ENCODE peak calls at places on chromosomes 7 and 10, in four cellular contexts. T, B, X and S are unnamed samples.

GRCh38 chr7:54969190-54969967 is 49.4 kb upstream of the EGFR start:
- DNase-seq in T (no peak), B (no peak), X (no peak), S (no peak)

GRCh38 chr10:20912969-20913368 is 15.9 kb upstream of the NEBL start:
- DNase-seq in T (no peak), B (no peak), X (no peak), S (no peak)

GRCh38 chr10:97499561-97500296 is 1.0 kb downstream of the UBTD1 start:
- DNase-seq in T (no peak), B (peak), X (no peak), S (no peak)

GRCh38 chr7:99919814-99920618 is 686 bp upstream of the TRIM4 start:
- DNase-seq in T (no peak), B (no peak), X (no peak), S (no peak)

GRCh38 chr10:77531441-77532001 is 106.1 kb downstream of the KCNMA1 start:
- DNase-seq in T (no peak), B (peak), X (no peak), S (peak)

GRCh38 chr7:12570529-12571461 is at the start of gene SCIN:
- DNase-seq in T (no peak), B (peak), X (no peak), S (no peak)

GRCh38 chr7:12731775-12732174 is 44.3 kb downstream of the ARL4A start:
- DNase-seq in T (no peak), B (no peak), X (no peak), S (no peak)

GRCh38 chr10:132675031-132675740 is 110.8 kb downstream of the NKX6-2 start:
- DNase-seq in T (no peak), B (no peak), X (no peak), S (no peak)

GRCh38 chr10:35306852-35307251 is 29.5 kb upstream of the CCNY start:
- DNase-seq in T (no peak), B (no peak), X (no peak), S (peak)

GRCh38 chr7:116591202-116592040 is 66.6 kb downstream of the CAV1 start:
- DNase-seq in T (no peak), B (no peak), X (no peak), S (no peak)

GRCh38 chr7:108057951-108058391 is 55.0 kb upstream of the LAMB1 start:
- DNase-seq in T (no peak), B (no peak), X (no peak), S (no peak)

GRCh38 chr10:60388709-60389241 is 900 bp downstream of the ANK3 start:
- DNase-seq in T (no peak), B (no peak), X (no peak), S (no peak)

GRCh38 chr10:86436963-86437362 is 70.4 kb upstream of the GRID1 start:
- DNase-seq in T (no peak), B (no peak), X (no peak), S (no peak)

GRCh38 chr7:101880536-101881443 is 63.4 kb downstream of the CUX1 start:
- DNase-seq in T (no peak), B (no peak), X (no peak), S (peak)

GRCh38 chr7:136114966-136115762 is 138.0 kb upstream of the MTPN start:
- DNase-seq in T (no peak), B (peak), X (no peak), S (no peak)

GRCh38 chr7:822692-823276 is 9.5 kb upstream of the SUN1 start:
- DNase-seq in T (no peak), B (no peak), X (no peak), S (no peak)

GRCh38 chr10:89129850-89130396 is 77.2 kb downstream of the CH25H start:
- DNase-seq in T (no peak), B (no peak), X (no peak), S (peak)

GRCh38 chr10:130215918-130216205 is 79.7 kb downstream of the GLRX3 start:
- DNase-seq in T (no peak), B (no peak), X (no peak), S (no peak)

DNA sequence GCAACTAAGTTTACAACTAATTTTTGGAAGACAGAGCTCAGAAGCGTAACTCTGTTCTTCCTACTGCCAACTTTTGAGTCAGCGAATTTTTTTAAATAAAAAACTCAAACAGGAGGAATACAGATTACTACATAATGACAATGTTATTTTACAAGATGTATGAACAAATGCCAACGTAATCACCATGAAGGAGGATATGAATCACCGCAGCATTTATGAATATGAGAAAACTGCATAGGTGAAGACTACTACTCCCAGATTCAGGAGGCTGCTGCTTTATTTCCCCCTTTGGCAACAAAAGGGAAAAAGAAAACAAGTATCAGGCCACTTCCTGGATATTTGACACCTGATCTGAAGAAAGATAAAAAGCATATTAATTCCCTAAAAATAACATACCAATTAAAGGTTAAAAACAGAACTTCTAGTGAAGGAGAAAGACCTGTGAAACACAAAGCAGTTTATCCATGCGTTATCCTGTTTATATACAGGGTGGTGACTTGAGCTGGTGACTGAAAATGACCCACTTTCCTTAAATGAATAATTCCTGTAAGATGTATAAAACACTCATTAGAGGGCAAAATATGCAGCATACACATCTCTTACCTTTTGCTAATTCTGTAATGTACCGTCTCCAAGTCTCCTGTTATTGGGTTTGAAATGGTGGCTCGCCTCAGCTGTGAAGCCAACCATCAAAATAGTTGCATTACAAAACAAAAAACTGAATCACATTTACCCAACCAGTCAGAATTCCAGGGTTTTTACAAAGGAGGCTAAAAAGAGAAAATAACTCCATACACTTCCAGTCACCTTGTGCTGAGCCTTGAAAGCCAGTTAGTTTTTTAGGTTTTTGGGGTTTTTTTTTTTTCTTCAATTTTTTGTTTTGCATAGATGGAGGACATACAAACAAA is 52.0 kb downstream of the P4HA1 start:
- DNase-seq in T (no peak), B (no peak), X (no peak), S (peak)
- H3K27ac ChIP-seq in T (peak), B (peak), X (no peak), S (peak)

DNA sequence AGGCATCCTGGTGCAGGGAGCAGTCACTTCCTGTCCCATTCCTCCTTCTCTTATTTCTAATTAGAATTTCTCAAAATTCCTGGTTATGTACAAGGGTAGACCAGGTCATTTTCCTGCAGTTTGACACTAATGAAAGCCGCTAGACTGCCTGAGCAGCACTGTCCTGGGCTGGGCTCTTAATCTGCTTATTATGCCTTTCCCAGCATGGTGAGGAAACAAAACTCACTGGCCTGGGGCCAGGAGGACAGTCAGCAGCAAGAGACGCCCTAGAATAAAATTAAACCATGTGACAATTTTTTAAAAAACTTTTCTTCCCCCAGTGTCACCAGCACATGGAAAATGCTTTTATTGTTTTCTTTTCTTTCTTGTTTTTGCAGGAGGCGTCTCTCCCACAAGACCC is 647.5 kb downstream of the TYW1 start:
- DNase-seq in T (no peak), B (no peak), X (no peak), S (no peak)
- H3K27ac ChIP-seq in T (no peak), B (no peak), X (no peak), S (no peak)

DNA sequence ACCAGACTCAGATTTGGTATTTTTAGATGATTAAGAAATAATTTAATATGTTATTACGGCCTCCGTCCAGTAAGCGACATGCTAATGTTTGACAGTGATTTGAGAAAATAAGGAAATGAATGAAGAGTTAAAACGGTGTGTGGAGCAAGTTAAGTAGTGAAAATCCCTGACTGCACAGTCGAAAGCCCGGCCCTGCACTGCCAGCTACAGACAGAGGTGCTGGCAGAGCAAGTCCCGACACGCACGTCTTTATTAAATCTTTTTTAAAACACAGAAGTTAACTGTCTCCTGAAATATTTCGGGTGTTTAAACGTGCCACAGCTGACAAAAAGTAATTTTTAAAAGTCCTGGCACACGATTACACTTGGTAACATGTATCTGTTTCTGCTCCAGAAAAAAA is 293.4 kb upstream of the RNF32 start:
- DNase-seq in T (no peak), B (no peak), X (no peak), S (no peak)
- H3K27ac ChIP-seq in T (no peak), B (no peak), X (no peak), S (no peak)

DNA sequence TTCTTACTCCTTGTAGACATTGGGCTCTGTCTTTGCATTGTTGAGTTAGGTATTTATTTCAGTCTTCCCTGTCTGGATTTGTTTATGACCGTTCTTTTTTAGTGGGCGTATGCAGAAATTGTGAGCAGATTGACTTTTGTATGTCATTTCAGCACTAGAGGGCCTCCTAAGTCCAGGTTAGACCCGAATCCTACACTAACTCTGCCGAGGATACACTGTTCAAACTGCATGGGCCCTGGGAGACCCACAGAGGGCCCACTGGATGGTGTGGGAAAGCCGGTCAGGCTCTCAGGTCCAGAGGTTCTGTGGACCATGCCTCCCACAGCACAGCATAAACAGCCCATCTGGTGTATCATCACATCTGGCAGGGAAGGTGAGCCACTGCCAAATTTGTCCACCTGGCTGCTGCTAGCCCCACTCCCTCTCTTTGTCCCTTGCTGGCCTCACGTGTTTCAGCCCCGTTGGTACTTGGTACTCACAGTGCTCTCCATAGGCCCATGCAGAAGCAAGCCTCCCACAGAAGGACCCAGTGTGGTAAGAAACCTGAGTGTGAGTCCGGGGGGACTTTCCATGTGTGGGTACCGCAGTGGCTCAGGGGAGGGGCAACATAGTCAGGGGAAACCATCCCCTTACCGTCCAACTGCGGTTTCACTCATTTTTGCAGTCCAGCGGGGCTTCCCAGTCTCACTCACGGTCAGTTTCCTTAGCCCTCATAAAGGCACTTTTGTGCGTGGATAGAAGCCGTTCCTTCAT is 112.8 kb downstream of the APBB1IP start:
- DNase-seq in T (no peak), B (no peak), X (no peak), S (no peak)
- H3K27ac ChIP-seq in T (no peak), B (peak), X (no peak), S (no peak)

DNA sequence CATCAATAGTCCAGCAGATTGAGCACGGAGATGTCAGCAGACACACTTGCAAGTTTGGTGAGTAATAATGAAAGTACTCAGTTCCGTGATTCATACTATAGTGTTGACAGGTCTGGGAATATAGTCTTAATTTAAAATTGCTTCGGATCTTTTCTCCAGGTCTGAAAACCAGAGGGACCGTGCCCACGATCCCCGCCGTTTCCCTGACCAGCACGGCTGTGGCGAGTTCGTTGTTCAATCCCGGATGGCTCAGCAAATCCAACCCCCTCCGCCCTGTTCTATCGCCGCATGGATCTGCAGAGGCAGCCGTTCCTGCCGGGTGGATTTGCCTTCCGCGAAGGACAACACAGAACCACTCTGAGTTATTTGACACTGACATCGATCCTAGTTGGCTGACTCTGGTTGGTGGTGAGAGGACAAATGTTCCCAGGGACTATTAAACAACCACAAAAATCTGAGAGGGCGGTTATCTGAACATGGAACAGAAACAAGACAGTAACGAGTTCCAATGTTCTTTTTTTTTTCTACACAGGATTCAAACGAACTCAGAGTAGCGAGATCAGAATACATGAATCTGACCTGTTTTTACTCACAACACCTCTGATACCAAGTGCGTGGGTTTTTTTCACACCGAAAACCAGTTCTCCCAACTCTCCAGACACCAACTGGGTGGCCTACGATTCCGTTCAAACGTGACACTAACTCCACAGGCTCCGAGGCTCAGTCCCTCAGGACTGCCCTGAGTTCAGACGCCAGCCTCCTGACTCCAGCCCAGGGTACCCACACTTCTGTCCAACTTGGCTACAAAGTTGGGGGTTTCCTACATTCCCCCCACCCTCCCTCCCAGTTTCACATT is 52.7 kb downstream of the RBM17 start:
- DNase-seq in T (no peak), B (peak), X (no peak), S (no peak)
- H3K27ac ChIP-seq in T (no peak), B (peak), X (no peak), S (no peak)

GRCh38 chr10:99382181-99382580 is 48.2 kb downstream of the GOT1 start:
- DNase-seq in T (no peak), B (no peak), X (no peak), S (no peak)
- H3K27ac ChIP-seq in T (no peak), B (no peak), X (no peak), S (no peak)

GRCh38 chr7:141258559-141258958 is 184.7 kb downstream of the TMEM178B start:
- DNase-seq in T (no peak), B (no peak), X (no peak), S (no peak)
- H3K27ac ChIP-seq in T (no peak), B (no peak), X (no peak), S (no peak)